ENCODE peak calls at places on chromosomes 1 and 21, in six cellular contexts. X is AG20443, V is HTR-8/SVneo, B is WTC11, C is NCI-H2081, D is heart right ventricle. U is an unnamed sample.

GRCh38 chr1:41539416-41539800 is 54.9 kb upstream of the EDN2 start:
- DNase-seq in D (no peak), V (no peak), C (no peak), B (no peak), X (no peak), U (no peak)

GRCh38 chr1:203631946-203632345 is 5.3 kb downstream of the ATP2B4 start:
- DNase-seq in C (peak; percentile 49), B (no peak), D (no peak), X (no peak), V (no peak), U (peak; percentile 66)

GRCh38 chr1:31943546-31944184 is 5.5 kb upstream of the PTP4A2 start:
- DNase-seq in V (no peak), C (no peak), X (no peak), D (no peak), B (no peak), U (no peak)

GRCh38 chr1:36387141-36387949 is 1.6 kb upstream of the STK40 start:
- DNase-seq in V (no peak), D (no peak), C (no peak), B (no peak), X (peak; percentile 71), U (no peak)

GRCh38 chr1:55055084-55055882 is 15.9 kb downstream of the PCSK9 start:
- DNase-seq in C (no peak), B (no peak), V (no peak), D (no peak), X (no peak), U (no peak)

GRCh38 chr1:63730211-63730610 is 43.6 kb upstream of the ROR1 start:
- DNase-seq in X (no peak), V (no peak), D (no peak), B (no peak), C (no peak), U (no peak)

GRCh38 chr1:41637367-41637766 is 152.9 kb upstream of the EDN2 start:
- DNase-seq in B (no peak), X (no peak), D (no peak), C (no peak), V (no peak), U (no peak)

GRCh38 chr1:169113613-169114119 is 7.2 kb downstream of the ATP1B1 start:
- DNase-seq in V (peak; percentile 78), B (peak; percentile 40), D (no peak), X (peak; percentile 87), C (no peak), U (no peak)

GRCh38 chr1:24047101-24047459 is 64.9 kb downstream of the MYOM3 start:
- DNase-seq in D (peak; percentile 31), B (no peak), C (no peak), V (no peak), X (peak; percentile 86), U (no peak)

GRCh38 chr1:85649591-85649990 is 58.6 kb downstream of the ZNHIT6 start:
- DNase-seq in C (no peak), D (no peak), X (no peak), V (no peak), B (no peak), U (no peak)

GRCh38 chr21:45655071-45655470 is 11.5 kb downstream of the PCBP3 start:
- DNase-seq in V (no peak), C (no peak), D (no peak), B (no peak), X (no peak), U (no peak)

GRCh38 chr21:34276711-34277425 is 86.9 kb upstream of the KCNE2 start:
- DNase-seq in D (no peak), X (peak; percentile 31), V (no peak), B (no peak), C (no peak), U (no peak)

GRCh38 chr21:44454747-44455523 is at the start of gene LRRC3:
- DNase-seq in B (peak; percentile 96), C (peak; percentile 3), V (peak; percentile 72), D (peak; percentile 82), X (peak; percentile 91), U (peak; percentile 95)

GRCh38 chr1:18118078-18118477 is 10.5 kb downstream of the IGSF21 start:
- DNase-seq in C (no peak), B (no peak), X (no peak), V (no peak), D (no peak), U (peak; percentile 83)

GRCh38 chr1:234737210-234737761 is 127.3 kb upstream of the IRF2BP2 start:
- DNase-seq in C (no peak), X (no peak), D (no peak), B (no peak), V (no peak), U (no peak)

GRCh38 chr1:246304468-246305259 is 202.4 kb downstream of the SMYD3 start:
- DNase-seq in D (no peak), V (no peak), B (no peak), X (no peak), C (no peak), U (no peak)

GRCh38 chr1:23718482-23718881 is 24.8 kb upstream of the ELOA start:
- DNase-seq in C (no peak), V (peak; percentile 39), X (peak; percentile 61), B (peak; percentile 76), D (no peak), U (no peak)

GRCh38 chr1:16130827-16131226 is 25.0 kb downstream of the EPHA2 start:
- DNase-seq in V (no peak), X (no peak), D (no peak), C (no peak), B (no peak), U (no peak)

GRCh38 chr1:150429805-150430204 is 57.4 kb upstream of the TARS2 start:
- DNase-seq in C (no peak), B (no peak), D (no peak), X (no peak), V (peak; percentile 25), U (peak; percentile 20)

GRCh38 chr1:201946224-201946908 is at the start of gene LMOD1:
- DNase-seq in V (peak; percentile 86), B (peak; percentile 91), D (peak; percentile 85), X (peak; percentile 93), C (no peak), U (no peak)

GRCh38 chr1:160993544-160993943 is 27.4 kb downstream of the F11R start:
- DNase-seq in X (peak; percentile 68), B (no peak), C (peak; percentile 6), D (no peak), V (peak; percentile 42), U (peak; percentile 6)

GRCh38 chr1:51648180-51649109 is 31.6 kb downstream of the OSBPL9 start:
- DNase-seq in B (no peak), D (no peak), X (peak; percentile 18), V (peak; percentile 60), C (no peak), U (no peak)

GRCh38 chr1:231414260-231415016 is 7.6 kb downstream of the EGLN1 start:
- DNase-seq in D (no peak), X (no peak), C (no peak), B (no peak), V (no peak), U (no peak)

GRCh38 chr1:94095112-94095637 is 25.8 kb downstream of the ABCA4 start:
- DNase-seq in C (no peak), D (peak; percentile 87), X (peak; percentile 88), V (no peak), B (no peak), U (no peak)

GRCh38 chr21:43694437-43695079 is 24.4 kb upstream of the PDXK start:
- DNase-seq in B (no peak), V (no peak), D (no peak), X (no peak), C (no peak), U (no peak)